ENCODE peak calls at places on chromosome 4, in ten cellular contexts. One of them, this sample, is unnamed.

GRCh38 chr4:8355864-8356565 is 84.5 kb downstream of the ACOX3 start:
- DNase-seq in body of pancreas: peak; percentile 10
- DNase-seq in HFF-Myc: no peak
- DNase-seq in adrenal gland: peak; percentile 12
- DNase-seq in DND-41: no peak
- DNase-seq in NB4: no peak
- DNase-seq in lung: no peak
- DNase-seq in right lobe of liver: no peak
- DNase-seq in fibroblast of mammary gland: no peak
- DNase-seq in brain microvascular endothelial cell: peak; percentile 31
- DNase-seq in this sample: no peak

GRCh38 chr4:117983541-117984451 is 50.5 kb upstream of the NDST3 start:
- DNase-seq in adrenal gland: no peak
- DNase-seq in NB4: peak; percentile 89
- DNase-seq in brain microvascular endothelial cell: no peak
- DNase-seq in right lobe of liver: no peak
- DNase-seq in HFF-Myc: peak; percentile 7
- DNase-seq in lung: no peak
- DNase-seq in fibroblast of mammary gland: no peak
- DNase-seq in DND-41: peak; percentile 85
- DNase-seq in body of pancreas: no peak
- DNase-seq in this sample: no peak

GRCh38 chr4:73676881-73677323 is 56.7 kb upstream of the RASSF6 start:
- DNase-seq in lung: no peak
- DNase-seq in fibroblast of mammary gland: peak; percentile 59
- DNase-seq in DND-41: no peak
- DNase-seq in HFF-Myc: no peak
- DNase-seq in right lobe of liver: no peak
- DNase-seq in adrenal gland: peak; percentile 41
- DNase-seq in body of pancreas: peak; percentile 41
- DNase-seq in brain microvascular endothelial cell: no peak
- DNase-seq in NB4: no peak
- DNase-seq in this sample: no peak

GRCh38 chr4:123421942-123422781 is 25.6 kb downstream of the SPRY1 start:
- DNase-seq in lung: no peak
- DNase-seq in body of pancreas: no peak
- DNase-seq in fibroblast of mammary gland: no peak
- DNase-seq in DND-41: no peak
- DNase-seq in brain microvascular endothelial cell: no peak
- DNase-seq in right lobe of liver: no peak
- DNase-seq in HFF-Myc: no peak
- DNase-seq in NB4: no peak
- DNase-seq in adrenal gland: no peak
- DNase-seq in this sample: peak; percentile 19

GRCh38 chr4:57943672-57944071 is 833.5 kb upstream of the IGFBP7 start:
- DNase-seq in adrenal gland: peak; percentile 35
- DNase-seq in fibroblast of mammary gland: peak; percentile 2
- DNase-seq in right lobe of liver: no peak
- DNase-seq in body of pancreas: no peak
- DNase-seq in lung: no peak
- DNase-seq in HFF-Myc: no peak
- DNase-seq in brain microvascular endothelial cell: peak; percentile 47
- DNase-seq in NB4: peak; percentile 22
- DNase-seq in DND-41: no peak
- DNase-seq in this sample: peak; percentile 40

GRCh38 chr4:122759639-122760310 is 27.3 kb downstream of the BBS12 start:
- DNase-seq in adrenal gland: no peak
- DNase-seq in HFF-Myc: no peak
- DNase-seq in body of pancreas: no peak
- DNase-seq in right lobe of liver: no peak
- DNase-seq in fibroblast of mammary gland: peak; percentile 40
- DNase-seq in DND-41: no peak
- DNase-seq in brain microvascular endothelial cell: no peak
- DNase-seq in NB4: no peak
- DNase-seq in lung: no peak
- DNase-seq in this sample: no peak

GRCh38 chr4:174524242-174524641 is 2.0 kb upstream of the HPGD start:
- DNase-seq in right lobe of liver: no peak
- DNase-seq in brain microvascular endothelial cell: no peak
- DNase-seq in NB4: no peak
- DNase-seq in adrenal gland: peak; percentile 22
- DNase-seq in fibroblast of mammary gland: no peak
- DNase-seq in HFF-Myc: no peak
- DNase-seq in DND-41: no peak
- DNase-seq in body of pancreas: no peak
- DNase-seq in lung: no peak
- DNase-seq in this sample: no peak

GRCh38 chr4:73450398-73451004 is 14.5 kb downstream of the AFP start:
- DNase-seq in adrenal gland: no peak
- DNase-seq in brain microvascular endothelial cell: peak; percentile 92
- DNase-seq in DND-41: no peak
- DNase-seq in fibroblast of mammary gland: peak; percentile 95
- DNase-seq in body of pancreas: peak; percentile 57
- DNase-seq in lung: no peak
- DNase-seq in NB4: no peak
- DNase-seq in right lobe of liver: no peak
- DNase-seq in HFF-Myc: no peak
- DNase-seq in this sample: no peak

GRCh38 chr4:56106755-56107154 is 158.0 kb downstream of the CEP135 start:
- DNase-seq in body of pancreas: no peak
- DNase-seq in brain microvascular endothelial cell: no peak
- DNase-seq in fibroblast of mammary gland: no peak
- DNase-seq in DND-41: no peak
- DNase-seq in lung: no peak
- DNase-seq in adrenal gland: no peak
- DNase-seq in NB4: no peak
- DNase-seq in HFF-Myc: no peak
- DNase-seq in right lobe of liver: no peak
- DNase-seq in this sample: no peak

GRCh38 chr4:15778742-15779231 is 659 bp downstream of the CD38 start:
- DNase-seq in HFF-Myc: no peak
- DNase-seq in fibroblast of mammary gland: no peak
- DNase-seq in DND-41: peak; percentile 78
- DNase-seq in brain microvascular endothelial cell: peak; percentile 28
- DNase-seq in lung: peak; percentile 48
- DNase-seq in right lobe of liver: peak; percentile 70
- DNase-seq in body of pancreas: peak; percentile 27
- DNase-seq in NB4: peak; percentile 96
- DNase-seq in adrenal gland: peak; percentile 34
- DNase-seq in this sample: peak; percentile 88

GRCh38 chr4:92969650-92970370 is 666.0 kb downstream of the GRID2 start:
- DNase-seq in NB4: no peak
- DNase-seq in DND-41: no peak
- DNase-seq in right lobe of liver: no peak
- DNase-seq in lung: no peak
- DNase-seq in adrenal gland: no peak
- DNase-seq in HFF-Myc: peak; percentile 44
- DNase-seq in body of pancreas: no peak
- DNase-seq in brain microvascular endothelial cell: peak; percentile 7
- DNase-seq in fibroblast of mammary gland: peak; percentile 93
- DNase-seq in this sample: no peak

GRCh38 chr4:123505077-123505456 is 108.5 kb downstream of the SPRY1 start:
- DNase-seq in body of pancreas: no peak
- DNase-seq in brain microvascular endothelial cell: peak; percentile 16
- DNase-seq in DND-41: no peak
- DNase-seq in adrenal gland: no peak
- DNase-seq in right lobe of liver: no peak
- DNase-seq in NB4: no peak
- DNase-seq in fibroblast of mammary gland: peak; percentile 34
- DNase-seq in HFF-Myc: no peak
- DNase-seq in lung: no peak
- DNase-seq in this sample: no peak

GRCh38 chr4:53060278-53060677 is 198.2 kb downstream of the RASL11B start:
- DNase-seq in brain microvascular endothelial cell: no peak
- DNase-seq in adrenal gland: no peak
- DNase-seq in body of pancreas: no peak
- DNase-seq in NB4: no peak
- DNase-seq in lung: no peak
- DNase-seq in right lobe of liver: no peak
- DNase-seq in HFF-Myc: no peak
- DNase-seq in fibroblast of mammary gland: no peak
- DNase-seq in DND-41: no peak
- DNase-seq in this sample: peak; percentile 0

GRCh38 chr4:113394730-113395530 is 345.5 kb downstream of the ANK2 start:
- DNase-seq in fibroblast of mammary gland: peak; percentile 89
- DNase-seq in right lobe of liver: peak; percentile 63
- DNase-seq in brain microvascular endothelial cell: peak; percentile 81
- DNase-seq in lung: peak; percentile 54
- DNase-seq in adrenal gland: peak; percentile 28
- DNase-seq in NB4: peak; percentile 80
- DNase-seq in body of pancreas: peak; percentile 62
- DNase-seq in HFF-Myc: peak; percentile 87
- DNase-seq in DND-41: peak; percentile 54
- DNase-seq in this sample: peak; percentile 85

GRCh38 chr4:101000496-101000895 is 346.8 kb downstream of the PPP3CA start:
- DNase-seq in adrenal gland: no peak
- DNase-seq in right lobe of liver: no peak
- DNase-seq in NB4: no peak
- DNase-seq in DND-41: no peak
- DNase-seq in lung: no peak
- DNase-seq in body of pancreas: no peak
- DNase-seq in fibroblast of mammary gland: no peak
- DNase-seq in HFF-Myc: no peak
- DNase-seq in brain microvascular endothelial cell: no peak
- DNase-seq in this sample: no peak

GRCh38 chr4:155376387-155377268 is at the start of gene MAP9:
- DNase-seq in body of pancreas: peak; percentile 95
- DNase-seq in lung: peak; percentile 89
- DNase-seq in adrenal gland: peak; percentile 91
- DNase-seq in DND-41: peak; percentile 11
- DNase-seq in right lobe of liver: peak; percentile 64
- DNase-seq in brain microvascular endothelial cell: peak; percentile 97
- DNase-seq in NB4: no peak
- DNase-seq in HFF-Myc: peak; percentile 85
- DNase-seq in fibroblast of mammary gland: peak; percentile 95
- DNase-seq in this sample: peak; percentile 94

GRCh38 chr4:100977746-100978397 is 369.5 kb downstream of the PPP3CA start:
- DNase-seq in HFF-Myc: no peak
- DNase-seq in brain microvascular endothelial cell: no peak
- DNase-seq in body of pancreas: peak; percentile 16
- DNase-seq in fibroblast of mammary gland: peak; percentile 31
- DNase-seq in adrenal gland: no peak
- DNase-seq in DND-41: no peak
- DNase-seq in NB4: peak; percentile 12
- DNase-seq in right lobe of liver: peak; percentile 61
- DNase-seq in lung: no peak
- DNase-seq in this sample: no peak

GRCh38 chr4:119315036-119315435 is 6.9 kb downstream of the FABP2 start:
- DNase-seq in HFF-Myc: no peak
- DNase-seq in brain microvascular endothelial cell: no peak
- DNase-seq in NB4: no peak
- DNase-seq in right lobe of liver: no peak
- DNase-seq in fibroblast of mammary gland: peak; percentile 35
- DNase-seq in lung: no peak
- DNase-seq in adrenal gland: no peak
- DNase-seq in body of pancreas: no peak
- DNase-seq in DND-41: no peak
- DNase-seq in this sample: no peak

GRCh38 chr4:80115368-80116181 is 42.5 kb upstream of the ANTXR2 start:
- DNase-seq in DND-41: no peak
- DNase-seq in body of pancreas: no peak
- DNase-seq in adrenal gland: no peak
- DNase-seq in right lobe of liver: no peak
- DNase-seq in fibroblast of mammary gland: no peak
- DNase-seq in brain microvascular endothelial cell: no peak
- DNase-seq in HFF-Myc: no peak
- DNase-seq in lung: no peak
- DNase-seq in NB4: no peak
- DNase-seq in this sample: no peak

DNA sequence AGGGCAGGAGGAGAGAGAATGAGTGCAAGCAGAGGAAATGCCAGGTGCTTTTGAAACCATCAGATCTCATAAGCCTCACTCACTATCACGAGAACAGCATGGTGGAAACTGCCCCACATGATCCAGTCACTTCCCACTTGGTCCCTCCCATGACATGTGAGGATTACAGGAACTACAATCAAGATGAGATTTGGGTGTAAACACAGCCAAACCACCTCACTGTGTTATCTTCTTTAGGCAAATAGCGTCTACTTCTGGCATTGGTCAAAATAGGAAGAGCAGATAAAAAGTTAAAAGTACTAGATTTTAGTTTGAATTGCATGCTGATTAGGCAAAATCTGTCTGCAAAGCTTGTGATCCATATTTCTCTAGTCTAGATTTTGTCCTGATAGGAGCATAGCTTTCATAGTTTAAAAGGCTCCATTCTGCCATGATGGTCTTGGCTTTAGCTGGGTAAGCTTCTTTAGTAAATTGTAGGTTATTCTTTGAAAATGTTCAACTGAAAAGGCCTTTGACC is 267.5 kb downstream of the NKX6-1 start:
- DNase-seq in adrenal gland: no peak
- DNase-seq in fibroblast of mammary gland: no peak
- DNase-seq in HFF-Myc: no peak
- DNase-seq in brain microvascular endothelial cell: no peak
- DNase-seq in NB4: no peak
- DNase-seq in body of pancreas: no peak
- DNase-seq in DND-41: no peak
- DNase-seq in right lobe of liver: no peak
- DNase-seq in lung: no peak
- DNase-seq in this sample: no peak
- H3K4me3 ChIP-seq in adrenal gland: no peak overlapping the region
- H3K4me3 ChIP-seq in fibroblast of mammary gland: no peak overlapping the region
- H3K4me3 ChIP-seq in HFF-Myc: no peak overlapping the region
- H3K4me3 ChIP-seq in brain microvascular endothelial cell: no peak overlapping the region
- H3K4me3 ChIP-seq in NB4: no peak overlapping the region
- H3K4me3 ChIP-seq in body of pancreas: no peak overlapping the region
- H3K4me3 ChIP-seq in DND-41: no peak overlapping the region
- H3K4me3 ChIP-seq in right lobe of liver: no peak overlapping the region
- H3K4me3 ChIP-seq in lung: no peak overlapping the region
- H3K4me3 ChIP-seq in this sample: no peak overlapping the region

GRCh38 chr4:1171306-1172227 is 816 bp downstream of the SPON2 start:
- DNase-seq in lung: no peak
- DNase-seq in fibroblast of mammary gland: no peak
- DNase-seq in right lobe of liver: peak; percentile 50
- DNase-seq in adrenal gland: no peak
- DNase-seq in NB4: no peak
- DNase-seq in brain microvascular endothelial cell: no peak
- DNase-seq in body of pancreas: peak; percentile 28
- DNase-seq in HFF-Myc: no peak
- DNase-seq in DND-41: no peak
- DNase-seq in this sample: no peak
- TF ChIP-seq CTCF in lung: no peak
- TF ChIP-seq CTCF in fibroblast of mammary gland: no peak
- TF ChIP-seq CTCF in right lobe of liver: no peak
- TF ChIP-seq CTCF in adrenal gland: no peak
- TF ChIP-seq CTCF in NB4: no peak
- TF ChIP-seq CTCF in brain microvascular endothelial cell: no peak
- TF ChIP-seq CTCF in body of pancreas: no peak
- TF ChIP-seq CTCF in HFF-Myc: no peak
- TF ChIP-seq CTCF in DND-41: no peak
- TF ChIP-seq CTCF in this sample: no peak

GRCh38 chr4:38782452-38783108 is at the start of gene TLR10:
- DNase-seq in brain microvascular endothelial cell: peak; percentile 40
- DNase-seq in lung: peak; percentile 50
- DNase-seq in fibroblast of mammary gland: peak; percentile 58
- DNase-seq in adrenal gland: peak; percentile 37
- DNase-seq in DND-41: peak; percentile 48
- DNase-seq in NB4: peak; percentile 76
- DNase-seq in body of pancreas: peak; percentile 57
- DNase-seq in HFF-Myc: peak; percentile 15
- DNase-seq in right lobe of liver: peak; percentile 63
- DNase-seq in this sample: peak; percentile 95
- H3K4me3 ChIP-seq in brain microvascular endothelial cell: no peak within 1 kb of the TSS
- H3K4me3 ChIP-seq in lung: no peak within 1 kb of the TSS
- H3K4me3 ChIP-seq in fibroblast of mammary gland: no peak within 1 kb of the TSS
- H3K4me3 ChIP-seq in adrenal gland: no peak within 1 kb of the TSS
- H3K4me3 ChIP-seq in DND-41: no peak within 1 kb of the TSS
- H3K4me3 ChIP-seq in NB4: no peak within 1 kb of the TSS
- H3K4me3 ChIP-seq in body of pancreas: no peak within 1 kb of the TSS
- H3K4me3 ChIP-seq in HFF-Myc: no peak within 1 kb of the TSS
- H3K4me3 ChIP-seq in right lobe of liver: no peak within 1 kb of the TSS
- H3K4me3 ChIP-seq in this sample: peak within 1 kb of the TSS; percentile 90

GRCh38 chr4:139522457-139522856 is 33.6 kb downstream of the SETD7 start:
- DNase-seq in brain microvascular endothelial cell: no peak
- DNase-seq in fibroblast of mammary gland: no peak
- DNase-seq in adrenal gland: no peak
- DNase-seq in HFF-Myc: no peak
- DNase-seq in body of pancreas: no peak
- DNase-seq in right lobe of liver: no peak
- DNase-seq in DND-41: no peak
- DNase-seq in NB4: no peak
- DNase-seq in lung: no peak
- DNase-seq in this sample: peak; percentile 21
- TF ChIP-seq CTCF in brain microvascular endothelial cell: no peak
- TF ChIP-seq CTCF in fibroblast of mammary gland: no peak
- TF ChIP-seq CTCF in adrenal gland: no peak
- TF ChIP-seq CTCF in HFF-Myc: no peak
- TF ChIP-seq CTCF in body of pancreas: no peak
- TF ChIP-seq CTCF in right lobe of liver: no peak
- TF ChIP-seq CTCF in DND-41: no peak
- TF ChIP-seq CTCF in NB4: no peak
- TF ChIP-seq CTCF in lung: no peak
- TF ChIP-seq CTCF in this sample: no peak